ENCODE peak calls at places on chromosomes 7 and 10, in nine cellular contexts. R is BE2C, H is ascending aorta, Q is upper lobe of right lung, G is progenitor cell of endocrine pancreas, T is tibial nerve, F is cardiac fibroblast, N is vagina, Y is upper lobe of left lung. P is an unnamed sample.

GRCh38 chr7:151861881-151862280 is 15.0 kb downstream of the PRKAG2 start:
- DNase-seq in R (no peak), H (no peak), Q (peak), G (no peak), T (no peak), F (no peak), N (no peak), Y (no peak), P (no peak)

GRCh38 chr10:113060221-113061053 is 110.4 kb downstream of the TCF7L2 start:
- DNase-seq in R (no peak), H (no peak), Q (no peak), G (no peak), T (peak), F (peak), N (no peak), Y (peak), P (peak)

GRCh38 chr10:6128591-6129383 is 40.0 kb downstream of the RBM17 start:
- DNase-seq in R (no peak), H (no peak), Q (no peak), G (no peak), T (no peak), F (peak), N (no peak), Y (no peak), P (peak)

GRCh38 chr7:127347567-127348246 is 44.8 kb downstream of the ZNF800 start:
- DNase-seq in R (peak), H (no peak), Q (peak), G (peak), T (no peak), F (peak), N (no peak), Y (peak), P (peak)

GRCh38 chr10:104688251-104688650 is 47.2 kb downstream of the SORCS3 start:
- DNase-seq in R (no peak), H (no peak), Q (no peak), G (no peak), T (no peak), F (no peak), N (no peak), Y (peak), P (no peak)

GRCh38 chr10:97217299-97217698 is 31.5 kb upstream of the SLIT1 start:
- DNase-seq in R (no peak), H (no peak), Q (no peak), G (no peak), T (no peak), F (no peak), N (no peak), Y (no peak), P (no peak)

GRCh38 chr7:83603644-83604043 is 45.3 kb downstream of the SEMA3E start:
- DNase-seq in R (no peak), H (no peak), Q (no peak), G (no peak), T (no peak), F (no peak), N (no peak), Y (no peak), P (no peak)

GRCh38 chr7:38872202-38872601 is 36.8 kb downstream of the VPS41 start:
- DNase-seq in R (no peak), H (no peak), Q (no peak), G (no peak), T (no peak), F (no peak), N (no peak), Y (no peak), P (no peak)

GRCh38 chr10:43712821-43713584 is 64.3 kb upstream of the ZNF32 start:
- DNase-seq in R (no peak), H (no peak), Q (no peak), G (no peak), T (no peak), F (no peak), N (no peak), Y (no peak), P (no peak)

GRCh38 chr10:1372212-1372611 is 316.0 kb downstream of the WDR37 start:
- DNase-seq in R (no peak), H (no peak), Q (no peak), G (no peak), T (no peak), F (no peak), N (peak), Y (no peak), P (no peak)

GRCh38 chr10:102344067-102344466 is 51.4 kb upstream of the NFKB2 start:
- DNase-seq in R (no peak), H (no peak), Q (no peak), G (no peak), T (no peak), F (peak), N (no peak), Y (no peak), P (no peak)

GRCh38 chr7:27409776-27410175 is 167.2 kb downstream of the EVX1 start:
- DNase-seq in R (no peak), H (no peak), Q (no peak), G (no peak), T (no peak), F (no peak), N (peak), Y (no peak), P (peak)

GRCh38 chr10:110512461-110513187 is 14.9 kb downstream of the DUSP5 start:
- DNase-seq in R (no peak), H (no peak), Q (no peak), G (no peak), T (no peak), F (peak), N (no peak), Y (no peak), P (peak)

GRCh38 chr7:112205348-112206237 is 606 bp downstream of the DOCK4 start:
- DNase-seq in R (peak), H (no peak), Q (peak), G (peak), T (peak), F (peak), N (peak), Y (peak), P (peak)

GRCh38 chr10:93752761-93753160 is 5.0 kb upstream of the LGI1 start:
- DNase-seq in R (no peak), H (no peak), Q (no peak), G (no peak), T (no peak), F (peak), N (no peak), Y (no peak), P (peak)

GRCh38 chr7:126840869-126841268 is 411.9 kb downstream of the GRM8 start:
- DNase-seq in R (peak), H (no peak), Q (no peak), G (no peak), T (no peak), F (no peak), N (no peak), Y (no peak), P (no peak)

GRCh38 chr7:77467453-77467852 is 51.3 kb upstream of the GSAP start:
- DNase-seq in R (no peak), H (no peak), Q (no peak), G (no peak), T (no peak), F (no peak), N (no peak), Y (no peak), P (peak)

GRCh38 chr10:126598009-126598408 is 72.5 kb downstream of the C10orf90 start:
- DNase-seq in R (peak), H (no peak), Q (peak), G (peak), T (no peak), F (peak), N (no peak), Y (no peak), P (peak)

DNA sequence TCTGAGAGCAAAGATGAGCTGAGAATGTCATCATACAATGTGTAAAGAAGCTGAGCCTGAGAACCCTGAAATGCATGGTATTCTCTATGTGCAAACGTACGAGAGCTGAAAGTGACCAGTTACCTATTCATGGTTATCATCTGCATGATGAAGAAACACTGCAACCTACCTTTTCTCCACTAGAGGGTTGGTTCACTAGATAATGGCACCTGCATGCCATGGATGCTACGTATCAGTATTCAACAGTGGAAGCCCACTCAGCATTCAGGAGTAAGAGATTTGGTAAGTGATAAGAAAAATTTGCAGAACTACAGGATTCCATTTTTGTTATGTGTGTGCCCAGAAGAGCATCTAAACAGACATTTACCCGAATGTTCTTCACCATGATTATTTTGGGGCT is 145.4 kb downstream of the PTPRN2 start:
- DNase-seq in R (no peak), H (no peak), Q (no peak), G (no peak), T (no peak), F (no peak), N (no peak), Y (no peak), P (no peak)
- TF ChIP-seq CTCF in R (peak), H (no peak), Q (no peak), G (peak), T (no peak), F (peak), N (no peak), Y (no peak), P (no peak)

DNA sequence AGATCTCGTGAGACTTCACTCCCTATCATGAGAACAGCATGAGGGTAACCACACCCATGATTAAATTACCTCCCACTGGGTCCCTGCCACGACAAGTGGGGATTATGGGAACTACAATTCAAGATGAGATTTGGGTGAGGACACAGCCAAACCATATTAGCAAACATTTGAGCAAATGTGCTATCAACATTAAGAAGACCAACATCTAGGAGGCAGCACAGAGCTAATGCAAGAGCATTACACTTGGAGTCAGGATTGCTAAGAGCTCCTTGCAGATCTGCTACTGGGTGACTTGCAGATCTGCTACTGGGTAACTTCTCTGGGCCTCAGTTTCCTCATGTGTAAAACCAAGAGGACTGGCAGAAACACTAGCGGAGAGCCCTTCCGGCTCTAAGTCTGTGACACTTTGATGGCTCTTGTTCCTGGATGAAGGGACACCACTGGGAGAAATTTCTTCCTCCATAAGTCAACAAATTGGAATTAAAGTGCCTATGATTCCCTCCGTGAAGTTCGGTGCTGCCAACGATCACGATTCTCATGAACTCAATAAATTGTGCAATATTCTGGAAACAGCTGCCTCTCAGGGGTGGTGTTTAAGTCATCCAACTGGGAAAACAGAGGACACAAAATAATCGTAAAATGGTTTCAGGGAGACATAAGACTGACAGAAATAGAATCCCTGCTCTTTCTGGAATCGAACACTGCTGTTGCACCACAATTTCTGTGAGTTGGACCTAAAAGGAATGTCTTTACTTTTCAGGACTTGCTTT is 115.8 kb upstream of the ITGB1 start:
- DNase-seq in R (no peak), H (no peak), Q (no peak), G (no peak), T (no peak), F (peak), N (no peak), Y (no peak), P (peak)
- TF ChIP-seq CTCF in R (no peak), H (no peak), Q (no peak), G (no peak), T (no peak), F (peak), N (no peak), Y (no peak), P (peak)

GRCh38 chr7:134842901-134843300 is 63.5 kb downstream of the CALD1 start:
- DNase-seq in R (no peak), H (no peak), Q (no peak), G (no peak), T (no peak), F (no peak), N (no peak), Y (no peak), P (no peak)

GRCh38 chr7:134844200-134844599 is 64.8 kb downstream of the CALD1 start:
- DNase-seq in R (no peak), H (no peak), Q (no peak), G (no peak), T (no peak), F (no peak), N (no peak), Y (no peak), P (no peak)

GRCh38 chr7:134847834-134848233 is 68.4 kb downstream of the CALD1 start:
- DNase-seq in R (no peak), H (no peak), Q (no peak), G (no peak), T (no peak), F (no peak), N (no peak), Y (no peak), P (no peak)

GRCh38 chr7:134842062-134842461 is 62.6 kb downstream of the CALD1 start:
- DNase-seq in R (no peak), H (no peak), Q (no peak), G (no peak), T (no peak), F (no peak), N (no peak), Y (no peak), P (peak)

DNA sequence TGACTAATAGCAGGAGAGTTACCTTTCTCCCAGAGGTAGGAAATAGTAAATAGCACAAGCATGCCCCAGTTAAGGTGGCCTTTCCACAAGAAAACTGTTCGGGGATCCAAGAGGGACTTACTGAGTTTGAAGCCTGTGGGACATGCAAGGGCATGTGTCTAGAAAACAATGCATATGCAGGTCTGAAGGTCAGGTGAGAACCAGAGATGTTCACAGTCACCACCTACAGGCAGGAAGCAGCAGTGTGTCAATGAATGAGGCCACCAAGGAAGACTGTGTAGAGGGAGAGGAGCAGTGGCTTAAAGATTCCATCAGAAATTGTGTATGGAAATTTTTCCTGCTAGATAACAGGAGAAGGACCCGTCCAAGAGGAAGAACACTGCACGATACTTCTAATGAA is 66.0 kb downstream of the CALD1 start:
- DNase-seq in R (no peak), H (no peak), Q (no peak), G (no peak), T (no peak), F (no peak), N (no peak), Y (no peak), P (no peak)
- TF ChIP-seq CTCF in R (peak), H (no peak), Q (peak), G (peak), T (no peak), F (peak), N (no peak), Y (no peak), P (peak)

DNA sequence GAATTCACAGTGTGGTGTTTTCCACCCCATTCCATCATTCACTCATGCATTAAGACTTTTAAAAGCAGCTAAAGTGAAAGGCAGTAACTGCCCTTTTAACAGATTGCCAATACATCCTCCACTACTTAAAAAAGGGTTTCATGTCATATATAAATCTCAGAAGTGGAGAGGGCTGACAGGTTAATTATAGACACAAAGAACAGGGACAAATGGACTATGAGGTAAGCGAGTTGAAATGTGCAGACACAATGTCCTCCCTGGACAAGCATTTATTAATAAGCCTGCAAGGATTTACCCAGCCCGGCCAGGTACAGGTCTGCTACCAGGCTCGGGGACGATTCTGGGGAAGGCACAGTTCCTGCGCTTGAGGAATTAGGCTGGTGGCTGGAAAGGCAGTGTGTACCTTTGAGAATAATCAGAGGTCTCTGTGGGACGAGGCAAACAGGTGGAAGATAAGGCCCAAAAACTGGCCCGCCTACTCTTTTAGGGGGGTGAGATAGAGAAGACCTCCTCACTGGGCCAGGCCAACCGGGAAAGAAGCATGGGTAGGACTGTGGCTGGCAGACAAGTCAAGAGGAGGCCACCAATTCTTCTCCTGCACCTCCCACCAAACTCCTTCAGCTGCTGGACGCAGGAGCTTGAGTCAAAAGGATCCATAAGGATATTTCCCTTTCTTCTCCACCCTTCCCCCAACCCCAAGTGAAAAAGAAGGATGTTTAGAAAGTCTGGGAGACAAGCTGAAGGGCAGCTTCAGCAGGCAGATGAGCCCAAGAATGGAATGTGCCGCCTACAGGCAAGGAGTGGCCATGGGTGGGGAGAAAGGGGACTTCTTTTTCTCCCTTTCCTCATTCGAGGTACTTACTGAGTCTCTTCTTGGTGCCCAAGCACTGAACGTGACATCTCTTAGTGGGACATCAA is 1.5 kb downstream of the PDLIM1 start:
- DNase-seq in R (no peak), H (no peak), Q (no peak), G (no peak), T (no peak), F (peak), N (peak), Y (no peak), P (peak)
- TF ChIP-seq CTCF in R (no peak), H (no peak), Q (peak), G (peak), T (no peak), F (peak), N (no peak), Y (no peak), P (peak)

GRCh38 chr10:29535778-29536459 is 98.9 kb downstream of the SVIL start:
- DNase-seq in R (no peak), H (no peak), Q (peak), G (no peak), T (no peak), F (no peak), N (no peak), Y (no peak), P (no peak)
- TF ChIP-seq CTCF in R (no peak), H (no peak), Q (no peak), G (peak), T (no peak), F (no peak), N (no peak), Y (no peak), P (no peak)

GRCh38 chr7:121262969-121263368 is 65.8 kb upstream of the WNT16 start:
- DNase-seq in R (no peak), H (no peak), Q (no peak), G (no peak), T (no peak), F (no peak), N (no peak), Y (no peak), P (no peak)
- TF ChIP-seq CTCF in R (no peak), H (no peak), Q (no peak), G (no peak), T (no peak), F (no peak), N (no peak), Y (no peak), P (no peak)

GRCh38 chr10:132793871-132794849 is 8.2 kb upstream of the NKX6-2 start:
- DNase-seq in R (peak), H (no peak), Q (no peak), G (no peak), T (no peak), F (no peak), N (no peak), Y (peak), P (peak)
- TF ChIP-seq CTCF in R (peak), H (no peak), Q (no peak), G (no peak), T (no peak), F (no peak), N (no peak), Y (no peak), P (peak)

GRCh38 chr7:12957487-12957886 is 270.1 kb downstream of the ARL4A start:
- DNase-seq in R (no peak), H (no peak), Q (no peak), G (no peak), T (no peak), F (no peak), N (no peak), Y (no peak), P (no peak)
- TF ChIP-seq CTCF in R (no peak), H (no peak), Q (no peak), G (no peak), T (no peak), F (no peak), N (no peak), Y (no peak), P (no peak)

P was measured in fibroblast of villous mesenchyme.